ENCODE peak calls at places on chromosomes 6 and 20, in seven cellular contexts. Q, P, K, Z, B, G and M are unnamed samples.

GRCh38 chr20:17533396-17533795 is 2.2 kb upstream of the BFSP1 start:
- DNase-seq in B (peak; percentile 29), Q (no peak), G (peak; percentile 70), K (peak; percentile 43), Z (peak; percentile 58), P (no peak), M (peak; percentile 45)

GRCh38 chr6:83518946-83519489 is 6.7 kb downstream of the PRSS35 start:
- DNase-seq in B (no peak), K (peak; percentile 27), P (no peak), Q (no peak), Z (peak; percentile 50), G (peak; percentile 53), M (peak; percentile 23)

GRCh38 chr6:55713411-55713810 is 134.4 kb upstream of the HMGCLL1 start:
- DNase-seq in B (no peak), Q (no peak), Z (peak; percentile 15), K (no peak), G (peak; percentile 86), P (no peak), M (peak; percentile 12)

GRCh38 chr6:131831392-131831791 is 23.6 kb downstream of the ENPP1 start:
- DNase-seq in G (peak; percentile 75), K (peak; percentile 68), P (peak; percentile 59), Z (peak; percentile 39), Q (no peak), B (no peak), M (peak; percentile 44)

GRCh38 chr6:170026272-170027110 is 264.4 kb downstream of the DLL1 start:
- DNase-seq in P (no peak), Z (no peak), G (no peak), Q (no peak), K (no peak), B (no peak), M (no peak)

GRCh38 chr20:64140956-64141355 is 23.3 kb upstream of the MYT1 start:
- DNase-seq in Z (no peak), P (no peak), G (no peak), K (no peak), B (no peak), Q (no peak), M (no peak)

GRCh38 chr6:87848616-87849015 is 146.6 kb upstream of the AKIRIN2 start:
- DNase-seq in G (no peak), Q (no peak), P (no peak), B (no peak), K (no peak), Z (no peak), M (no peak)

GRCh38 chr6:143200035-143200770 is 139.5 kb downstream of the AIG1 start:
- DNase-seq in G (no peak), Z (peak; percentile 15), P (no peak), Q (no peak), K (no peak), B (no peak), M (no peak)

GRCh38 chr20:24418731-24419130 is 50.7 kb upstream of the SYNDIG1 start:
- DNase-seq in Z (no peak), Q (no peak), B (no peak), K (no peak), P (no peak), G (no peak), M (no peak)

GRCh38 chr6:26197736-26198625 is 110.8 kb downstream of the HFE start:
- DNase-seq in Z (peak; percentile 49), B (no peak), P (peak; percentile 53), G (peak; percentile 39), K (no peak), Q (no peak), M (no peak)

GRCh38 chr6:16206595-16207037 is 31.8 kb upstream of the GMPR start:
- DNase-seq in G (peak; percentile 81), B (peak; percentile 83), Z (peak; percentile 86), P (peak; percentile 79), K (peak; percentile 78), Q (peak; percentile 61), M (peak; percentile 90)

GRCh38 chr20:3250091-3250504 is 11.1 kb upstream of the SLC4A11 start:
- DNase-seq in Q (no peak), K (no peak), P (no peak), Z (peak; percentile 23), G (no peak), B (no peak), M (no peak)

GRCh38 chr6:147200711-147201110 is 3.5 kb upstream of the STXBP5 start:
- DNase-seq in Q (no peak), P (no peak), G (no peak), B (no peak), K (no peak), Z (no peak), M (no peak)

GRCh38 chr6:139820191-139820590 is 445.7 kb upstream of the CITED2 start:
- DNase-seq in G (peak; percentile 79), Z (peak; percentile 62), P (no peak), B (no peak), K (peak; percentile 83), Q (no peak), M (peak; percentile 29)

GRCh38 chr6:11947063-11947462 is 65.0 kb upstream of the HIVEP1 start:
- DNase-seq in Z (no peak), B (no peak), Q (no peak), K (no peak), G (no peak), P (no peak), M (no peak)

GRCh38 chr6:2890981-2891767 is 11.9 kb downstream of the SERPINB9 start:
- DNase-seq in G (no peak), B (no peak), P (no peak), Z (no peak), K (no peak), Q (no peak), M (no peak)

GRCh38 chr6:18276610-18277009 is 12.3 kb upstream of the DEK start:
- DNase-seq in Z (no peak), G (no peak), P (no peak), Q (no peak), K (no peak), B (no peak), M (no peak)

GRCh38 chr6:153957409-153957808 is 81.6 kb upstream of the OPRM1 start:
- DNase-seq in B (no peak), P (no peak), Z (no peak), G (no peak), Q (no peak), K (no peak), M (no peak)

GRCh38 chr6:167761794-167762258 is 64.9 kb upstream of the AFDN start:
- DNase-seq in G (no peak), B (peak; percentile 36), Z (no peak), Q (no peak), P (no peak), K (no peak), M (no peak)

GRCh38 chr20:36861625-36861874 is 14.4 kb upstream of the TLDC2 start:
- DNase-seq in Q (peak; percentile 51), G (no peak), K (no peak), B (no peak), P (no peak), Z (peak; percentile 53), M (no peak)

GRCh38 chr20:36861875-36862801 is 13.8 kb upstream of the TLDC2 start:
- DNase-seq in Q (peak; percentile 89), P (peak; percentile 93), K (peak; percentile 66), Z (peak; percentile 95), G (peak; percentile 84), B (peak; percentile 94), M (peak; percentile 70)

GRCh38 chr20:36860339-36860738 is 15.6 kb upstream of the TLDC2 start:
- DNase-seq in K (no peak), Q (no peak), P (no peak), B (no peak), G (peak; percentile 18), Z (no peak), M (no peak)

GRCh38 chr20:36859700-36860330 is 16.1 kb upstream of the TLDC2 start:
- DNase-seq in Q (no peak), B (no peak), Z (no peak), P (no peak), G (no peak), K (no peak), M (no peak)

DNA sequence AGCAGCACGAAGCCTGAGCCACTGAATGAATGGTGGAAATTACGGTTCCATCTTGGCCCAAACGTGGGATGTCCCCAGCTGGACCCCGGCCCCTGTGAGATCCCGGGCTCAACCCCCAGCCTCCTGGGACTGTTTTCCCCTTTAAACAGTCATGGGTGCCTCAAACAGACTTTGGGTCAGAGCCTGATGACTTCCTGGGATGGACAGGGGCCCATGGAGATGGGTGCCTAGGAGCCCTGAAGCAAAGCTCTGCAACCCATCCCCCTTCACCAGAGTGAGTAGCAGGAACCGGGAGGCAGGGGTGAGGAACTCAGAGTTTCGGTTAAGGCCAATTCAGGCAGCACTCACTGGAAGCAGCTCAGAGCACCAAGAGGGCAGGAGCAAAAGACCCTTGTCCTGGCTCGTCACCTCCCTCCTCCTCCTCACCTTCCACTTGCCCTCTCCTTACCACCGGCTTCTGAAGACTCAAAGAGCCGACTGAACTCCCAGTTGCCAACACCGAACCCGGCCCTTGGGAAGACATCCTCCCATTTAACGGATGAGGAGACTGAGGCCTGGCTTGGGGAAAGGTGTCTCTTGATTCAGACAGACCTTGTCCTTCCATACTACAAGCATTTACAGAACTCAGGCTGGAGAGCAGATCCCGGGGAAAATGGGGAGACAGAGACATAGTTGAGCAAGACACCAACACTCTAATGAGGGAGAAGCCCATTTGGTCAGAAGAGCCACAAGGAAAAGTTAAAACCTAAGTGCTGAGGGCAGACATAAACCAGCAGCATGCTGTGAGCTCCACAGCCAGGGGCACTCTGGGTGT is 14.9 kb upstream of the TLDC2 start:
- DNase-seq in B (no peak), Q (peak; percentile 28), Z (no peak), K (no peak), P (no peak), G (no peak), M (no peak)
- H3K27ac ChIP-seq in B (peak overlapping the region; percentile 96), Q (peak overlapping the region; percentile 79), Z (peak overlapping the region; percentile 74), K (no peak overlapping the region), P (peak overlapping the region; percentile 94), G (peak overlapping the region; percentile 87), M (no peak overlapping the region)

GRCh38 chr6:157107915-157108651 is 215.2 kb downstream of the TMEM242 start:
- DNase-seq in Z (peak; percentile 97), G (peak; percentile 95), P (no peak), K (peak; percentile 96), B (no peak), Q (no peak), M (peak; percentile 92)
- H3K4me3 ChIP-seq in Z (peak overlapping the region; percentile 50), G (peak overlapping the region; percentile 15), P (no peak overlapping the region), K (no peak overlapping the region), B (no peak overlapping the region), Q (no peak overlapping the region), M (no peak overlapping the region)

DNA sequence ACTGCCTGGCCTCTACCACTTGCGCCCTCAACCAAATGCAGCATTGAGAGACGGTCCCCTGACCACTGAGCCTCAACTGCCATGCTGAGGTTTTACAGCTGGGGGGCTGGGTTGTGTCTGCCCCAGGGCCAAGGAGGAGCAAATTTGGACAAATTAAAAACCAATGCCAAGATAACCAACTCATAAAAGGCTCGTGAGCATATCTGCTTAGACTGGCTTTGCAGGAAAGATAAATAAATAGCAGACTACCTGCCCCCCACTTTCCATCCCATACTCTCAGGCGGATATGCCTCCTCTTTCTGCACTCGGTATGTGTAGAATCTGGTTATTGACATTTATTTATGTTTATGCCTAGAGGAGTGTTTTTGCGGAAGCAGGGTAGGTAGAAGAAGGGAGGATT is 76.8 kb downstream of the ZDHHC14 start:
- DNase-seq in G (no peak), P (no peak), K (no peak), Q (no peak), B (no peak), Z (no peak), M (no peak)
- H3K27ac ChIP-seq in G (no peak overlapping the region), P (no peak overlapping the region), K (no peak overlapping the region), Q (no peak overlapping the region), B (no peak overlapping the region), Z (no peak overlapping the region), M (no peak overlapping the region)

DNA sequence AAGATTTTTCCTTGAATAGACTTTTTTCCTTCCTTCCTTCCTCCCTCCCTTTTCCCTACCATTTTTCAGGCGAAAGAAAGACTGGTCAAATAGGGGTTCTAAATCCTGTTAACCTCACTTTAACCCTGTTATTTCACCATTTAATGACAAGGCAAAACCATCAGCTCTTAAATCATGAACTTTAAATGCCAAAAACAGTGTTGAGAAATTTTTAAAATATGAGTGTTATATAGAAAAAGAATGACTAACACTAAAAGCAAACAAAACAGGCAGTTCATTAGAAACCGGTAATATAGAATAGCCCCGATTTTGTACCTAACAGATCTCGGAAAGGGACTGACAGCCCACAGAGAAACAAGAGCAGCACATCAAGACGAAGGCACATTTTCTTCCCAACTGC is 57.3 kb upstream of the CEP85L start:
- DNase-seq in Q (no peak), G (peak; percentile 94), K (peak; percentile 61), Z (peak; percentile 75), B (no peak), P (no peak), M (no peak)
- H3K4me3 ChIP-seq in Q (peak overlapping the region; percentile 52), G (peak overlapping the region; percentile 65), K (peak overlapping the region; percentile 74), Z (peak overlapping the region; percentile 67), B (peak overlapping the region; percentile 20), P (peak overlapping the region; percentile 29), M (peak overlapping the region; percentile 56)